ENCODE peak calls at places on chromosome 1, in eight cellular contexts. One of them, this sample, is unnamed.

GRCh38 chr1:201140235-201140940 is 13.4 kb upstream of the ASCL5 start:
- DNase-seq in IMR-90: no peak
- DNase-seq in CD8-positive, alpha-beta T cell: no peak
- DNase-seq in activated CD4-positive, alpha-beta T cell treated with anti-CD3 and anti-CD28 coated beads, Interleukin-2, amount 10 ng/mL, durations not matched to agents 7 days and 5 days: no peak
- DNase-seq in stimulated activated CD4-positive, alpha-beta T cell treated with anti-CD3 and anti-CD28 coated beads, Interleukin-2, amount 100 ng/mL, for 48 hours: no peak
- DNase-seq in T-helper 17 cell: no peak
- DNase-seq in T-helper 9 cell: no peak
- DNase-seq in nucleus accumbens: no peak
- DNase-seq in this sample: no peak

GRCh38 chr1:41666991-41667631 is 182.6 kb upstream of the EDN2 start:
- DNase-seq in IMR-90: peak
- DNase-seq in CD8-positive, alpha-beta T cell: peak
- DNase-seq in activated CD4-positive, alpha-beta T cell treated with anti-CD3 and anti-CD28 coated beads, Interleukin-2, amount 10 ng/mL, durations not matched to agents 7 days and 5 days: peak
- DNase-seq in T-helper 17 cell: peak
- DNase-seq in T-helper 9 cell: peak
- DNase-seq in nucleus accumbens: no peak
- DNase-seq in stimulated activated CD4-positive, alpha-beta T cell treated with anti-CD3 and anti-CD28 coated beads, Interleukin-2, amount 100 ng/mL, for 48 hours: peak
- DNase-seq in this sample: no peak

GRCh38 chr1:167439301-167439988 is 78.9 kb downstream of the CD247 start:
- DNase-seq in nucleus accumbens: peak
- DNase-seq in T-helper 17 cell: no peak
- DNase-seq in activated CD4-positive, alpha-beta T cell treated with anti-CD3 and anti-CD28 coated beads, Interleukin-2, amount 10 ng/mL, durations not matched to agents 7 days and 5 days: no peak
- DNase-seq in T-helper 9 cell: no peak
- DNase-seq in CD8-positive, alpha-beta T cell: no peak
- DNase-seq in stimulated activated CD4-positive, alpha-beta T cell treated with anti-CD3 and anti-CD28 coated beads, Interleukin-2, amount 100 ng/mL, for 48 hours: no peak
- DNase-seq in IMR-90: peak
- DNase-seq in this sample: no peak

GRCh38 chr1:65256860-65257719 is 52.3 kb upstream of the DNAJC6 start:
- DNase-seq in T-helper 9 cell: no peak
- DNase-seq in CD8-positive, alpha-beta T cell: no peak
- DNase-seq in stimulated activated CD4-positive, alpha-beta T cell treated with anti-CD3 and anti-CD28 coated beads, Interleukin-2, amount 100 ng/mL, for 48 hours: no peak
- DNase-seq in T-helper 17 cell: no peak
- DNase-seq in IMR-90: no peak
- DNase-seq in activated CD4-positive, alpha-beta T cell treated with anti-CD3 and anti-CD28 coated beads, Interleukin-2, amount 10 ng/mL, durations not matched to agents 7 days and 5 days: no peak
- DNase-seq in nucleus accumbens: no peak
- DNase-seq in this sample: no peak

GRCh38 chr1:219427400-219427799 is 185.5 kb downstream of the ZC3H11B start:
- DNase-seq in CD8-positive, alpha-beta T cell: no peak
- DNase-seq in T-helper 17 cell: no peak
- DNase-seq in stimulated activated CD4-positive, alpha-beta T cell treated with anti-CD3 and anti-CD28 coated beads, Interleukin-2, amount 100 ng/mL, for 48 hours: no peak
- DNase-seq in activated CD4-positive, alpha-beta T cell treated with anti-CD3 and anti-CD28 coated beads, Interleukin-2, amount 10 ng/mL, durations not matched to agents 7 days and 5 days: no peak
- DNase-seq in IMR-90: no peak
- DNase-seq in nucleus accumbens: no peak
- DNase-seq in T-helper 9 cell: no peak
- DNase-seq in this sample: no peak

GRCh38 chr1:174871886-174872285 is 127.9 kb upstream of the CACYBP start:
- DNase-seq in IMR-90: no peak
- DNase-seq in CD8-positive, alpha-beta T cell: no peak
- DNase-seq in nucleus accumbens: no peak
- DNase-seq in T-helper 9 cell: no peak
- DNase-seq in T-helper 17 cell: no peak
- DNase-seq in stimulated activated CD4-positive, alpha-beta T cell treated with anti-CD3 and anti-CD28 coated beads, Interleukin-2, amount 100 ng/mL, for 48 hours: no peak
- DNase-seq in activated CD4-positive, alpha-beta T cell treated with anti-CD3 and anti-CD28 coated beads, Interleukin-2, amount 10 ng/mL, durations not matched to agents 7 days and 5 days: no peak
- DNase-seq in this sample: no peak

GRCh38 chr1:111372336-111372965 is 55.1 kb downstream of the OVGP1 start:
- DNase-seq in CD8-positive, alpha-beta T cell: no peak
- DNase-seq in nucleus accumbens: peak
- DNase-seq in activated CD4-positive, alpha-beta T cell treated with anti-CD3 and anti-CD28 coated beads, Interleukin-2, amount 10 ng/mL, durations not matched to agents 7 days and 5 days: no peak
- DNase-seq in IMR-90: no peak
- DNase-seq in stimulated activated CD4-positive, alpha-beta T cell treated with anti-CD3 and anti-CD28 coated beads, Interleukin-2, amount 100 ng/mL, for 48 hours: no peak
- DNase-seq in T-helper 17 cell: no peak
- DNase-seq in T-helper 9 cell: no peak
- DNase-seq in this sample: no peak

GRCh38 chr1:179187043-179187442 is 42.4 kb downstream of the ABL2 start:
- DNase-seq in stimulated activated CD4-positive, alpha-beta T cell treated with anti-CD3 and anti-CD28 coated beads, Interleukin-2, amount 100 ng/mL, for 48 hours: no peak
- DNase-seq in IMR-90: no peak
- DNase-seq in T-helper 17 cell: no peak
- DNase-seq in activated CD4-positive, alpha-beta T cell treated with anti-CD3 and anti-CD28 coated beads, Interleukin-2, amount 10 ng/mL, durations not matched to agents 7 days and 5 days: no peak
- DNase-seq in T-helper 9 cell: no peak
- DNase-seq in nucleus accumbens: no peak
- DNase-seq in CD8-positive, alpha-beta T cell: no peak
- DNase-seq in this sample: no peak

This sample was measured in SK-N-MC.